ENCODE peak calls at places on chromosomes 7 and 10, in five cellular contexts. One of them, this sample, is unnamed.
A peak's percentile ranks its signal among the peaks of the same experiment; 100 is the strongest.

GRCh38 chr7:151086802-151087246 is 549 bp downstream of the AGAP3 start:
- DNase-seq in neural progenitor cell: peak; percentile 77
- DNase-seq in tibial artery: peak; percentile 75
- DNase-seq in heart left ventricle: peak; percentile 60
- DNase-seq in stomach: no peak
- DNase-seq in this sample: no peak

GRCh38 chr10:37700886-37701780 is 156.3 kb downstream of the ZNF248 start:
- DNase-seq in neural progenitor cell: no peak
- DNase-seq in tibial artery: peak; percentile 60
- DNase-seq in heart left ventricle: no peak
- DNase-seq in stomach: no peak
- DNase-seq in this sample: no peak

GRCh38 chr10:125049216-125049903 is 107.4 kb downstream of the ZRANB1 start:
- DNase-seq in neural progenitor cell: no peak
- DNase-seq in tibial artery: no peak
- DNase-seq in heart left ventricle: no peak
- DNase-seq in stomach: no peak
- DNase-seq in this sample: no peak

GRCh38 chr10:5450605-5451384 is 38.4 kb downstream of the NET1 start:
- DNase-seq in neural progenitor cell: no peak
- DNase-seq in tibial artery: no peak
- DNase-seq in heart left ventricle: no peak
- DNase-seq in stomach: no peak
- DNase-seq in this sample: no peak

GRCh38 chr10:91424016-91424415 is 13.9 kb downstream of the HECTD2 start:
- DNase-seq in neural progenitor cell: no peak
- DNase-seq in tibial artery: no peak
- DNase-seq in heart left ventricle: no peak
- DNase-seq in stomach: no peak
- DNase-seq in this sample: peak; percentile 49

GRCh38 chr7:19106308-19107141 is 10.9 kb downstream of the TWIST1 start:
- DNase-seq in neural progenitor cell: peak; percentile 77
- DNase-seq in tibial artery: no peak
- DNase-seq in heart left ventricle: no peak
- DNase-seq in stomach: no peak
- DNase-seq in this sample: no peak

GRCh38 chr10:109450702-109451101 is 472.6 kb downstream of the XPNPEP1 start:
- DNase-seq in neural progenitor cell: peak; percentile 96
- DNase-seq in tibial artery: no peak
- DNase-seq in heart left ventricle: no peak
- DNase-seq in stomach: no peak
- DNase-seq in this sample: no peak

GRCh38 chr10:31836569-31837406 is 91.8 kb downstream of the ARHGAP12 start:
- DNase-seq in neural progenitor cell: peak; percentile 60
- DNase-seq in tibial artery: no peak
- DNase-seq in heart left ventricle: no peak
- DNase-seq in stomach: no peak
- DNase-seq in this sample: peak; percentile 48

GRCh38 chr10:13890617-13891541 is 304.1 kb downstream of the PRPF18 start:
- DNase-seq in neural progenitor cell: peak; percentile 62
- DNase-seq in tibial artery: peak; percentile 80
- DNase-seq in heart left ventricle: peak; percentile 64
- DNase-seq in stomach: no peak
- DNase-seq in this sample: peak; percentile 52

GRCh38 chr10:101367569-101368453 is 13.8 kb downstream of the BTRC start:
- DNase-seq in neural progenitor cell: no peak
- DNase-seq in tibial artery: no peak
- DNase-seq in heart left ventricle: no peak
- DNase-seq in stomach: no peak
- DNase-seq in this sample: peak; percentile 79

GRCh38 chr10:110739811-110740271 is 95.7 kb downstream of the RBM20 start:
- DNase-seq in neural progenitor cell: no peak
- DNase-seq in tibial artery: no peak
- DNase-seq in heart left ventricle: no peak
- DNase-seq in stomach: no peak
- DNase-seq in this sample: no peak

GRCh38 chr7:74183653-74184450 is 9.7 kb downstream of the EIF4H start:
- DNase-seq in neural progenitor cell: peak; percentile 43
- DNase-seq in tibial artery: no peak
- DNase-seq in heart left ventricle: no peak
- DNase-seq in stomach: no peak
- DNase-seq in this sample: no peak

GRCh38 chr7:122572706-122573105 is 126.2 kb downstream of the RNF133 start:
- DNase-seq in neural progenitor cell: no peak
- DNase-seq in tibial artery: no peak
- DNase-seq in heart left ventricle: no peak
- DNase-seq in stomach: no peak
- DNase-seq in this sample: no peak

GRCh38 chr10:72567884-72568283 is 58.0 kb downstream of the MICU1 start:
- DNase-seq in neural progenitor cell: peak; percentile 33
- DNase-seq in tibial artery: no peak
- DNase-seq in heart left ventricle: no peak
- DNase-seq in stomach: no peak
- DNase-seq in this sample: no peak

GRCh38 chr7:105621617-105622016 is 40.3 kb upstream of the EFCAB10 start:
- DNase-seq in neural progenitor cell: no peak
- DNase-seq in tibial artery: no peak
- DNase-seq in heart left ventricle: peak; percentile 67
- DNase-seq in stomach: no peak
- DNase-seq in this sample: peak; percentile 52

GRCh38 chr7:94630855-94631254 is 25.1 kb downstream of the SGCE start:
- DNase-seq in neural progenitor cell: no peak
- DNase-seq in tibial artery: no peak
- DNase-seq in heart left ventricle: no peak
- DNase-seq in stomach: no peak
- DNase-seq in this sample: no peak

GRCh38 chr7:152872061-152872744 is 112.7 kb downstream of the ACTR3B start:
- DNase-seq in neural progenitor cell: no peak
- DNase-seq in tibial artery: no peak
- DNase-seq in heart left ventricle: no peak
- DNase-seq in stomach: no peak
- DNase-seq in this sample: no peak

GRCh38 chr7:25669954-25670841 is 441.9 kb upstream of the NPVF start:
- DNase-seq in neural progenitor cell: no peak
- DNase-seq in tibial artery: peak; percentile 75
- DNase-seq in heart left ventricle: peak; percentile 57
- DNase-seq in stomach: no peak
- DNase-seq in this sample: no peak

GRCh38 chr10:75398238-75398629 is 3.3 kb downstream of the ZNF503 start:
- DNase-seq in neural progenitor cell: no peak
- DNase-seq in tibial artery: no peak
- DNase-seq in heart left ventricle: no peak
- DNase-seq in stomach: no peak
- DNase-seq in this sample: no peak

GRCh38 chr7:29946428-29947186 is 43.0 kb downstream of the SCRN1 start:
- DNase-seq in neural progenitor cell: no peak
- DNase-seq in tibial artery: no peak
- DNase-seq in heart left ventricle: peak; percentile 43
- DNase-seq in stomach: peak; percentile 60
- DNase-seq in this sample: no peak

GRCh38 chr7:30166155-30166840 is 31.5 kb downstream of the MTURN start:
- DNase-seq in neural progenitor cell: no peak
- DNase-seq in tibial artery: no peak
- DNase-seq in heart left ventricle: no peak
- DNase-seq in stomach: peak; percentile 41
- DNase-seq in this sample: no peak

GRCh38 chr10:17200885-17201164 is 647 bp downstream of the TRDMT1 start:
- DNase-seq in neural progenitor cell: no peak
- DNase-seq in tibial artery: peak; percentile 76
- DNase-seq in heart left ventricle: no peak
- DNase-seq in stomach: peak; percentile 34
- DNase-seq in this sample: peak; percentile 49

GRCh38 chr7:99392046-99392445 is 16.4 kb downstream of the PDAP1 start:
- DNase-seq in neural progenitor cell: no peak
- DNase-seq in tibial artery: no peak
- DNase-seq in heart left ventricle: no peak
- DNase-seq in stomach: no peak
- DNase-seq in this sample: no peak

GRCh38 chr7:3537210-3537875 is 236.3 kb downstream of the SDK1 start:
- DNase-seq in neural progenitor cell: no peak
- DNase-seq in tibial artery: no peak
- DNase-seq in heart left ventricle: peak; percentile 28
- DNase-seq in stomach: no peak
- DNase-seq in this sample: peak; percentile 80

GRCh38 chr7:137994091-137994688 is 7.7 kb downstream of the CREB3L2 start:
- DNase-seq in neural progenitor cell: no peak
- DNase-seq in tibial artery: no peak
- DNase-seq in heart left ventricle: no peak
- DNase-seq in stomach: no peak
- DNase-seq in this sample: no peak

GRCh38 chr7:33905389-33906032 is at the start of gene BMPER:
- DNase-seq in neural progenitor cell: peak; percentile 89
- DNase-seq in tibial artery: peak; percentile 63
- DNase-seq in heart left ventricle: peak; percentile 31
- DNase-seq in stomach: peak; percentile 49
- DNase-seq in this sample: peak; percentile 19

GRCh38 chr7:542935-543789 is 23.5 kb upstream of the PDGFA start:
- DNase-seq in neural progenitor cell: no peak
- DNase-seq in tibial artery: peak; percentile 88
- DNase-seq in heart left ventricle: peak; percentile 60
- DNase-seq in stomach: no peak
- DNase-seq in this sample: peak; percentile 91

GRCh38 chr7:76294344-76295024 is 8.0 kb upstream of the HSPB1 start:
- DNase-seq in neural progenitor cell: peak; percentile 35
- DNase-seq in tibial artery: peak; percentile 99
- DNase-seq in heart left ventricle: peak; percentile 98
- DNase-seq in stomach: peak; percentile 96
- DNase-seq in this sample: peak; percentile 93

GRCh38 chr10:96334888-96335526 is 23.8 kb downstream of the OPALIN start:
- DNase-seq in neural progenitor cell: peak; percentile 70
- DNase-seq in tibial artery: no peak
- DNase-seq in heart left ventricle: no peak
- DNase-seq in stomach: no peak
- DNase-seq in this sample: peak; percentile 41

GRCh38 chr10:110207805-110208613 is 604 bp downstream of the MXI1 start:
- DNase-seq in neural progenitor cell: peak; percentile 81
- DNase-seq in tibial artery: peak; percentile 78
- DNase-seq in heart left ventricle: peak; percentile 43
- DNase-seq in stomach: peak; percentile 37
- DNase-seq in this sample: peak; percentile 17

GRCh38 chr10:114519756-114520288 is 115.5 kb upstream of the AFAP1L2 start:
- DNase-seq in neural progenitor cell: no peak
- DNase-seq in tibial artery: no peak
- DNase-seq in heart left ventricle: no peak
- DNase-seq in stomach: peak; percentile 45
- DNase-seq in this sample: no peak

GRCh38 chr10:73159038-73159648 is 8.7 kb downstream of the ECD start:
- DNase-seq in neural progenitor cell: peak; percentile 60
- DNase-seq in tibial artery: peak; percentile 76
- DNase-seq in heart left ventricle: peak; percentile 49
- DNase-seq in stomach: peak; percentile 64
- DNase-seq in this sample: peak; percentile 55

GRCh38 chr7:108368466-108368865 is 87.8 kb downstream of the NRCAM start:
- DNase-seq in neural progenitor cell: no peak
- DNase-seq in tibial artery: no peak
- DNase-seq in heart left ventricle: no peak
- DNase-seq in stomach: no peak
- DNase-seq in this sample: no peak

GRCh38 chr7:57343901-57344622 is 105.9 kb upstream of the ZNF716 start:
- DNase-seq in neural progenitor cell: no peak
- DNase-seq in tibial artery: no peak
- DNase-seq in heart left ventricle: peak; percentile 92
- DNase-seq in stomach: no peak
- DNase-seq in this sample: no peak
- H3K9me3 ChIP-seq in neural progenitor cell: no peaks in the 10 kb centered on the region
- H3K9me3 ChIP-seq in tibial artery: no peaks in the 10 kb centered on the region
- H3K9me3 ChIP-seq in heart left ventricle: no peaks in the 10 kb centered on the region
- H3K9me3 ChIP-seq in stomach: no peaks in the 10 kb centered on the region
- H3K9me3 ChIP-seq in this sample: peaks cover 28% of the 10 kb centered on the region

GRCh38 chr10:130429809-130430208 is 293.6 kb downstream of the GLRX3 start:
- DNase-seq in neural progenitor cell: no peak
- DNase-seq in tibial artery: no peak
- DNase-seq in heart left ventricle: no peak
- DNase-seq in stomach: no peak
- DNase-seq in this sample: no peak

GRCh38 chr10:130432271-130432670 is 296.1 kb downstream of the GLRX3 start:
- DNase-seq in neural progenitor cell: no peak
- DNase-seq in tibial artery: no peak
- DNase-seq in heart left ventricle: no peak
- DNase-seq in stomach: no peak
- DNase-seq in this sample: no peak

GRCh38 chr10:130430852-130431704 is 294.9 kb downstream of the GLRX3 start:
- DNase-seq in neural progenitor cell: no peak
- DNase-seq in tibial artery: no peak
- DNase-seq in heart left ventricle: no peak
- DNase-seq in stomach: no peak
- DNase-seq in this sample: no peak

GRCh38 chr10:130428936-130429335 is 292.7 kb downstream of the GLRX3 start:
- DNase-seq in neural progenitor cell: no peak
- DNase-seq in tibial artery: no peak
- DNase-seq in heart left ventricle: no peak
- DNase-seq in stomach: no peak
- DNase-seq in this sample: no peak

GRCh38 chr10:130430291-130430690 is 294.1 kb downstream of the GLRX3 start:
- DNase-seq in neural progenitor cell: no peak
- DNase-seq in tibial artery: no peak
- DNase-seq in heart left ventricle: no peak
- DNase-seq in stomach: no peak
- DNase-seq in this sample: no peak
- H3K9me3 ChIP-seq in neural progenitor cell: no peaks in the 10 kb centered on the region
- H3K9me3 ChIP-seq in tibial artery: no peaks in the 10 kb centered on the region
- H3K9me3 ChIP-seq in heart left ventricle: no peaks in the 10 kb centered on the region
- H3K9me3 ChIP-seq in stomach: no peaks in the 10 kb centered on the region
- H3K9me3 ChIP-seq in this sample: peaks cover 53% of the 10 kb centered on the region

GRCh38 chr10:794382-794956 is 105.0 kb upstream of the DIP2C start:
- DNase-seq in neural progenitor cell: peak; percentile 55
- DNase-seq in tibial artery: peak; percentile 54
- DNase-seq in heart left ventricle: no peak
- DNase-seq in stomach: no peak
- DNase-seq in this sample: peak; percentile 48
- H3K9me3 ChIP-seq in neural progenitor cell: peaks cover 6% of the 10 kb centered on the region
- H3K9me3 ChIP-seq in tibial artery: no peaks in the 10 kb centered on the region
- H3K9me3 ChIP-seq in heart left ventricle: peaks cover 2% of the 10 kb centered on the region
- H3K9me3 ChIP-seq in stomach: no peaks in the 10 kb centered on the region
- H3K9me3 ChIP-seq in this sample: peaks cover 4% of the 10 kb centered on the region

GRCh38 chr10:35437829-35438228 is 101.5 kb downstream of the CCNY start:
- DNase-seq in neural progenitor cell: no peak
- DNase-seq in tibial artery: no peak
- DNase-seq in heart left ventricle: no peak
- DNase-seq in stomach: no peak
- DNase-seq in this sample: no peak
- H3K9me3 ChIP-seq in neural progenitor cell: no peaks in the 10 kb centered on the region
- H3K9me3 ChIP-seq in tibial artery: no peaks in the 10 kb centered on the region
- H3K9me3 ChIP-seq in heart left ventricle: peaks cover 20% of the 10 kb centered on the region
- H3K9me3 ChIP-seq in stomach: no peaks in the 10 kb centered on the region
- H3K9me3 ChIP-seq in this sample: peaks cover 3% of the 10 kb centered on the region